ENCODE peak calls at places on chromosomes 6 and 20, in seven cellular contexts. K is astrocyte, H is A549, S is neuronal stem cell, W is MM.1S, T is neural progenitor cell, G is adrenal gland. A is an unnamed sample.

GRCh38 chr20:51752343-51752951 is 15.7 kb downstream of the ATP9A start:
- DNase-seq in K (peak; percentile 94), H (peak; percentile 72), S (no peak), W (no peak), T (no peak), G (no peak), A (no peak)

GRCh38 chr6:56241106-56241812 is 6.1 kb downstream of the COL21A1 start:
- DNase-seq in K (no peak), H (no peak), S (no peak), W (no peak), T (no peak), G (no peak), A (no peak)

GRCh38 chr20:13141541-13141940 is 79.5 kb upstream of the ISM1 start:
- DNase-seq in K (no peak), H (no peak), S (no peak), W (no peak), T (no peak), G (no peak), A (no peak)

GRCh38 chr6:100796049-100796823 is 84.9 kb downstream of the ASCC3 start:
- DNase-seq in K (no peak), H (no peak), S (no peak), W (peak; percentile 84), T (no peak), G (no peak), A (no peak)

GRCh38 chr6:45613678-45614077 is 235.9 kb upstream of the SUPT3H start:
- DNase-seq in K (no peak), H (no peak), S (no peak), W (no peak), T (no peak), G (peak; percentile 54), A (no peak)

GRCh38 chr6:170292111-170292777 is 1.4 kb upstream of the DLL1 start:
- DNase-seq in K (no peak), H (no peak), S (no peak), W (no peak), T (peak; percentile 53), G (peak; percentile 48), A (no peak)

GRCh38 chr6:131597448-131597847 is 24.4 kb downstream of the ARG1 start:
- DNase-seq in K (no peak), H (no peak), S (no peak), W (no peak), T (no peak), G (no peak), A (no peak)

GRCh38 chr6:157106487-157106886 is 216.8 kb downstream of the TMEM242 start:
- DNase-seq in K (peak; percentile 63), H (peak; percentile 28), S (no peak), W (no peak), T (no peak), G (no peak), A (no peak)

GRCh38 chr6:124131259-124131658 is 327.6 kb downstream of the NKAIN2 start:
- DNase-seq in K (peak; percentile 67), H (no peak), S (no peak), W (no peak), T (no peak), G (no peak), A (no peak)

GRCh38 chr6:129719692-129720091 is 9.7 kb upstream of the ARHGAP18 start:
- DNase-seq in K (no peak), H (no peak), S (no peak), W (no peak), T (no peak), G (no peak), A (no peak)

GRCh38 chr6:3334579-3334978 is 75.8 kb downstream of the PSMG4 start:
- DNase-seq in K (no peak), H (no peak), S (no peak), W (no peak), T (no peak), G (peak; percentile 70), A (no peak)

GRCh38 chr6:72650081-72650745 is 28.3 kb downstream of the KCNQ5 start:
- DNase-seq in K (peak; percentile 36), H (no peak), S (no peak), W (no peak), T (no peak), G (no peak), A (no peak)

GRCh38 chr6:129590408-129591022 is 119.5 kb downstream of the ARHGAP18 start:
- DNase-seq in K (peak; percentile 97), H (no peak), S (no peak), W (no peak), T (no peak), G (no peak), A (no peak)

GRCh38 chr20:46207031-46207549 is 89.0 kb downstream of the CD40 start:
- DNase-seq in K (no peak), H (no peak), S (no peak), W (no peak), T (no peak), G (peak; percentile 75), A (no peak)

GRCh38 chr20:13006825-13007224 is 1.9 kb upstream of the SPTLC3 start:
- DNase-seq in K (peak; percentile 67), H (no peak), S (no peak), W (no peak), T (no peak), G (no peak), A (no peak)

DNA sequence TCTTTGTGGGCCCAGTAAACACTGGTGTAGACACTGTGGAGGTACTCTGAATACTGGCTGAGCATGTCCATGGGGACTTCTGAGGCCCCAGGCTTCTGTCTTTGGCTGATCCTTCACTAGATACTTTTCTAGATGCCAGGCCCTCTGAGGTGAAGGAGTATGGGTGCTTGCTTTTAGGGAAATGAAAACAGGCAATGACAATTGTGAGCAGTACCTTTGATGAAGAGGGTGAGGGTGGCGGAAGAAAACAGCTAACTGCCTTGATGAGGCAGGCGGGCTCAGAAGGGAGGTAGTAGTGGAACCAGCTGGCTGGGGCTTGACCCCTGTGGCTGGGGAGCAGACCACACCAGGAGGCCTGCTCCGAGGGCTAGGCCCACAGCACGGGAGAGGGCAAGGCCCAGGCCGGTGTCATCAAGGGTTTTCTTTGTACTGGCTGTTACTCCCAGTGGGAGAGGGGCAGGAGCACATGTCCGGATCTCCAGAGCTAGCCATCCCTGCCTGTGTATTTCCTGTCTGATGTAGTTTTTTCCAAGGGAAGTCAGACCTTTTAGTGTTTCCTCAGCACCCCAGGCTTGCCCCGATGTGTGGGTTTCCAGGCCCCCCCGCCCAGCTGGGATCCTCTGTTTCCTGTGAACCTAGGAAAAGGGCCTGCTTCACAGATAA is 3.9 kb downstream of the PLCG1 start:
- DNase-seq in K (peak; percentile 34), H (no peak), S (no peak), W (no peak), T (no peak), G (peak; percentile 62), A (no peak)
- H3K4me3 ChIP-seq in K (no peak overlapping the region), H (no peak overlapping the region), S (no peak overlapping the region), W (no peak overlapping the region), T (no peak overlapping the region), G (no peak overlapping the region), A (no peak overlapping the region)

DNA sequence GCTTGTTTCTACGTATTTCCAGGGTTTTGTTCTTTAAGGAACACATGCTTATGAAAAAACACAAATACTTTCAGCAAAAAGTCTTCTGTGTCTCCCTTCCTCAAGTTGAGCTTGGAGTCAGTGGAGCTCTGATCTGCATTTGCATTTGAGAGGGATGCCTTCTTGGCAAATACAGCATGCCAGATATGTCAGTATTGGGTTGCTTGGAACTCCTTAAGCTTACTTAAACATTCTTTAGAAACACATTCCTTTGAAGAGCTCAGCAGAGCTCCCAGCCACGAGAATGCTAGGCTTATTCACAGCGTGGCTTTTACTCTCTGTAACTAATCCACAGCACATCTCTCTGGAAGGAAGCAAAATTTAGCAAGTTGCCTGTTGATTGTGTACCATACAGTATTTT is 68.3 kb downstream of the ANKRD6 start:
- DNase-seq in K (peak; percentile 3), H (no peak), S (peak; percentile 68), W (no peak), T (peak; percentile 91), G (no peak), A (peak; percentile 22)
- H3K4me1 ChIP-seq in K (no peaks in the 10 kb centered on the region), H (no peaks in the 10 kb centered on the region), S (peaks cover 21% of the 10 kb centered on the region), W (no peaks in the 10 kb centered on the region), T (peaks cover 82% of the 10 kb centered on the region), G (no peaks in the 10 kb centered on the region), A (peaks cover 2% of the 10 kb centered on the region)

GRCh38 chr6:15166121-15166520 is 79.7 kb upstream of the JARID2 start:
- DNase-seq in K (no peak), H (no peak), S (no peak), W (no peak), T (peak; percentile 74), G (no peak), A (no peak)

GRCh38 chr6:15176816-15177215 is 69.1 kb upstream of the JARID2 start:
- DNase-seq in K (no peak), H (no peak), S (peak; percentile 32), W (no peak), T (peak; percentile 71), G (no peak), A (no peak)

DNA sequence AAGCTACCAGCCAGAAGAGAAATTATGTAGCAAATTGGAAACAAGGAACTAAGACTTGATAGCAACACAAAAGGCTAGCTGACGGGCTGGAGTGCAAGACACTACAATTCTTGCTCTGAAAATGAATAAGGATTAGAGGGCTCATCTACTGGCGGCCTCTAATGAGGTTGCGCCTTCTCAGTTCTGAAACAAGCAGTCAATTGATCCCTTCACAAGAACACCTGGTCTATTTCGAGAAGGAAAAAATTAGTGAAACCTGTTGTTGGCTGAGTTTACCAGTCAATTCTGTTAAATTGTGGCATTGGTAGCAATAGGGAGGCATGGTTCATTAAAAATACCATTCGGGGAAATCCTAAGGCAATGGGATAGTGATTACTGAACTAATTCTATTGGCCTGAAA is 74.8 kb upstream of the JARID2 start:
- DNase-seq in K (no peak), H (no peak), S (peak; percentile 66), W (peak; percentile 7), T (peak; percentile 75), G (no peak), A (no peak)
- H3K4me3 ChIP-seq in K (no peak overlapping the region), H (no peak overlapping the region), S (no peak overlapping the region), W (no peak overlapping the region), T (peak overlapping the region; percentile 29), G (no peak overlapping the region), A (no peak overlapping the region)

GRCh38 chr20:33408313-33408712 is 7.0 kb upstream of the CDK5RAP1 start:
- DNase-seq in K (no peak), H (no peak), S (no peak), W (no peak), T (no peak), G (no peak), A (no peak)

GRCh38 chr20:33410081-33410742 is 8.9 kb upstream of the CDK5RAP1 start:
- DNase-seq in K (no peak), H (no peak), S (no peak), W (no peak), T (no peak), G (no peak), A (no peak)

GRCh38 chr20:33408716-33409654 is 7.7 kb upstream of the CDK5RAP1 start:
- DNase-seq in K (no peak), H (no peak), S (no peak), W (no peak), T (no peak), G (no peak), A (no peak)

GRCh38 chr20:33407251-33407650 is 5.9 kb upstream of the CDK5RAP1 start:
- DNase-seq in K (peak; percentile 25), H (no peak), S (no peak), W (no peak), T (no peak), G (no peak), A (no peak)

DNA sequence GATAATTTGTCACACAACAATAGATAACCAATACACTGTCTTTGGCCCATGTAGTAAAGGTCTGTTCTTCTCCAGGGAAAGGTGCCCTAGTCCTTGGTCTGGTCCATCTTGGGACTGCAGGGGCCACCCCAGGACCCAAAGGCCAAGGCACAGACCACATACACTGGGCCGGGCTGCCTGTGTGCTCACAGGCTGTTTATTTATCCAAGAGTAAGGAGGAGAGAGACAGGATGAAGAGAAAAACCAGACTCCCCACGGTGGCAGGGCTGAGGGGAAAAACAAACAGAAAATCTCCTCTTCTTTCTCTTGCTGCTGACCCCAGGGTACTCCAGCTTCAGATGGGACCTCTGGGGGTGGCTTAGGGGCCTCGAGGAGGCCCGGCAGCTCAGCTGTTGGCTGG is 6.5 kb upstream of the CDK5RAP1 start:
- DNase-seq in K (no peak), H (no peak), S (no peak), W (no peak), T (no peak), G (no peak), A (no peak)
- H3K4me1 ChIP-seq in K (no peaks in the 10 kb centered on the region), H (no peaks in the 10 kb centered on the region), S (no peaks in the 10 kb centered on the region), W (no peaks in the 10 kb centered on the region), T (no peaks in the 10 kb centered on the region), G (no peaks in the 10 kb centered on the region), A (no peaks in the 10 kb centered on the region)

A was measured in iPS DF 6.9.